ENCODE peak calls at places on chromosomes 1 and 21, in seven cellular contexts. One of them, this sample, is unnamed.

GRCh38 chr1:114079596-114080190 is 74.0 kb downstream of the SYT6 start:
- DNase-seq in CD4-positive, alpha-beta T cell: no peak
- DNase-seq in testis: no peak
- DNase-seq in GM13977: no peak
- DNase-seq in fibroblast of lung: no peak
- DNase-seq in HFF-Myc: no peak
- DNase-seq in GM20000: no peak
- DNase-seq in this sample: no peak

GRCh38 chr1:210262167-210262896 is 29.7 kb downstream of the SERTAD4 start:
- DNase-seq in GM13977: no peak
- DNase-seq in HFF-Myc: peak
- DNase-seq in CD4-positive, alpha-beta T cell: no peak
- DNase-seq in testis: peak
- DNase-seq in fibroblast of lung: peak
- DNase-seq in GM20000: no peak
- DNase-seq in this sample: no peak

GRCh38 chr1:232622378-232622777 is 7.6 kb downstream of the SIPA1L2 start:
- DNase-seq in CD4-positive, alpha-beta T cell: no peak
- DNase-seq in GM13977: no peak
- DNase-seq in HFF-Myc: no peak
- DNase-seq in testis: no peak
- DNase-seq in GM20000: no peak
- DNase-seq in fibroblast of lung: no peak
- DNase-seq in this sample: no peak

GRCh38 chr1:228265167-228265566 is 57.3 kb downstream of the OBSCN start:
- DNase-seq in testis: no peak
- DNase-seq in GM20000: no peak
- DNase-seq in GM13977: peak
- DNase-seq in fibroblast of lung: peak
- DNase-seq in HFF-Myc: no peak
- DNase-seq in CD4-positive, alpha-beta T cell: no peak
- DNase-seq in this sample: no peak

GRCh38 chr1:30684881-30685795 is 38.2 kb downstream of the MATN1 start:
- DNase-seq in fibroblast of lung: no peak
- DNase-seq in testis: peak
- DNase-seq in HFF-Myc: no peak
- DNase-seq in GM20000: no peak
- DNase-seq in GM13977: no peak
- DNase-seq in CD4-positive, alpha-beta T cell: peak
- DNase-seq in this sample: no peak

GRCh38 chr1:42096565-42096964 is 56.6 kb upstream of the GUCA2B start:
- DNase-seq in fibroblast of lung: no peak
- DNase-seq in GM20000: no peak
- DNase-seq in CD4-positive, alpha-beta T cell: no peak
- DNase-seq in GM13977: no peak
- DNase-seq in HFF-Myc: no peak
- DNase-seq in testis: no peak
- DNase-seq in this sample: no peak

GRCh38 chr1:89622895-89623294 is 10.0 kb upstream of the LRRC8C start:
- DNase-seq in GM13977: no peak
- DNase-seq in testis: no peak
- DNase-seq in GM20000: no peak
- DNase-seq in HFF-Myc: no peak
- DNase-seq in CD4-positive, alpha-beta T cell: no peak
- DNase-seq in fibroblast of lung: peak
- DNase-seq in this sample: no peak

GRCh38 chr1:210626341-210626740 is 297.6 kb downstream of the HHAT start:
- DNase-seq in GM13977: no peak
- DNase-seq in CD4-positive, alpha-beta T cell: no peak
- DNase-seq in testis: no peak
- DNase-seq in fibroblast of lung: no peak
- DNase-seq in HFF-Myc: no peak
- DNase-seq in GM20000: no peak
- DNase-seq in this sample: no peak

GRCh38 chr1:155591770-155592169 is 18.2 kb upstream of the MSTO1 start:
- DNase-seq in fibroblast of lung: peak
- DNase-seq in testis: peak
- DNase-seq in GM13977: peak
- DNase-seq in HFF-Myc: peak
- DNase-seq in CD4-positive, alpha-beta T cell: no peak
- DNase-seq in GM20000: peak
- DNase-seq in this sample: no peak

GRCh38 chr1:168672278-168672677 is 56.7 kb downstream of the DPT start:
- DNase-seq in GM20000: no peak
- DNase-seq in HFF-Myc: no peak
- DNase-seq in CD4-positive, alpha-beta T cell: no peak
- DNase-seq in fibroblast of lung: no peak
- DNase-seq in GM13977: no peak
- DNase-seq in testis: no peak
- DNase-seq in this sample: no peak

DNA sequence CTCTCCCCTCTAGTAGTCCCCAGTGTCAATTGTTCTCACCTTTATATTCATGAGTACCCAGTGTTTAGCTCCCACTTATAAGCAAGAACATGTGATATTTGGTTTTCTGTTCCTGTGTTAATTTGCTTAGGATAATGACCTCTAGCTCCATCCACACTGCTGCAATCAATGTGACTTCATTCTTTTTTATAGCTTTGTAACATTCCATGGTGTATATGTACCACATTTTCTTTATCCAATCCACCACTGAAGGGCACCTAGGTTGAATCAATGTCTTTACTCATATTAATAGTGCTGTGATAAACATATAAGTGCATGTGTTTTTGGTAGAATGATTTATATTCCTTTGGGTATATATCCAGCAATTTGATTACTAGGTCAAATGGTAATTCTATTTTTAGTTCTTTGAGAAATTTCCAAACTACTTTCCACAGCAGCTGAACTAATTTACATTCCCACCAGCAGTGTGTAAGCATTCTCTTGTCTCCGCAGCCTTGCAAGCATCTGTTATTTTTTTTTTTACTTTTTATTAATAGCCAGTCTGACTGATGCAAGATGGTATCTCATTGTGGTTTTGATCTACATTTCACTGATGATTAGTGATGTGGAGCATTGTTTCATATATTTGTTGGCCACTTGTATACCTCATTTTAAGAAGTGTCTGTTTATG is 277.7 kb downstream of the LTN1 start:
- DNase-seq in CD4-positive, alpha-beta T cell: no peak
- DNase-seq in GM13977: no peak
- DNase-seq in HFF-Myc: peak
- DNase-seq in testis: no peak
- DNase-seq in fibroblast of lung: peak
- DNase-seq in GM20000: no peak
- DNase-seq in this sample: no peak
- TF ChIP-seq CTCF in CD4-positive, alpha-beta T cell: no peak
- TF ChIP-seq CTCF in GM13977: no peak
- TF ChIP-seq CTCF in HFF-Myc: no peak
- TF ChIP-seq CTCF in testis: no peak
- TF ChIP-seq CTCF in fibroblast of lung: no peak
- TF ChIP-seq CTCF in GM20000: no peak
- TF ChIP-seq CTCF in this sample: no peak

GRCh38 chr1:62906428-62906886 is 122.5 kb downstream of the ATG4C start:
- DNase-seq in fibroblast of lung: peak
- DNase-seq in HFF-Myc: no peak
- DNase-seq in GM20000: peak
- DNase-seq in testis: peak
- DNase-seq in GM13977: no peak
- DNase-seq in CD4-positive, alpha-beta T cell: no peak
- DNase-seq in this sample: no peak
- TF ChIP-seq CTCF in fibroblast of lung: peak
- TF ChIP-seq CTCF in HFF-Myc: peak
- TF ChIP-seq CTCF in GM20000: no peak
- TF ChIP-seq CTCF in testis: peak
- TF ChIP-seq CTCF in GM13977: peak
- TF ChIP-seq CTCF in CD4-positive, alpha-beta T cell: no peak
- TF ChIP-seq CTCF in this sample: no peak

GRCh38 chr1:21884456-21885235 is 52.5 kb downstream of the HSPG2 start:
- DNase-seq in fibroblast of lung: no peak
- DNase-seq in CD4-positive, alpha-beta T cell: no peak
- DNase-seq in testis: no peak
- DNase-seq in HFF-Myc: no peak
- DNase-seq in GM20000: no peak
- DNase-seq in GM13977: no peak
- DNase-seq in this sample: no peak
- TF ChIP-seq CTCF in fibroblast of lung: no peak
- TF ChIP-seq CTCF in CD4-positive, alpha-beta T cell: no peak
- TF ChIP-seq CTCF in testis: no peak
- TF ChIP-seq CTCF in HFF-Myc: no peak
- TF ChIP-seq CTCF in GM20000: no peak
- TF ChIP-seq CTCF in GM13977: no peak
- TF ChIP-seq CTCF in this sample: no peak

GRCh38 chr1:156618853-156619581 is at the start of gene HAPLN2:
- DNase-seq in fibroblast of lung: no peak
- DNase-seq in GM20000: no peak
- DNase-seq in CD4-positive, alpha-beta T cell: no peak
- DNase-seq in testis: no peak
- DNase-seq in GM13977: no peak
- DNase-seq in HFF-Myc: no peak
- DNase-seq in this sample: no peak
- TF ChIP-seq CTCF in fibroblast of lung: peak
- TF ChIP-seq CTCF in GM20000: peak
- TF ChIP-seq CTCF in CD4-positive, alpha-beta T cell: peak
- TF ChIP-seq CTCF in testis: no peak
- TF ChIP-seq CTCF in GM13977: peak
- TF ChIP-seq CTCF in HFF-Myc: peak
- TF ChIP-seq CTCF in this sample: no peak